ENCODE peak calls at places on chromosomes 13 and 19, in six cellular contexts. One of them, this sample, is unnamed.

GRCh38 chr13:66809496-66809895 is 420.6 kb downstream of the PCDH9 start:
- DNase-seq in fibroblast of lung: no peak
- DNase-seq in A549: no peak
- DNase-seq in NCI-H526 treated with DMSO at 0.1 percent for 48 hours: no peak
- DNase-seq in IMR-90: peak
- DNase-seq in DMS53: peak
- DNase-seq in this sample: no peak

GRCh38 chr19:35207391-35207871 is 21.1 kb downstream of the FAM187B start:
- DNase-seq in fibroblast of lung: no peak
- DNase-seq in A549: no peak
- DNase-seq in NCI-H526 treated with DMSO at 0.1 percent for 48 hours: no peak
- DNase-seq in IMR-90: no peak
- DNase-seq in DMS53: no peak
- DNase-seq in this sample: no peak

GRCh38 chr19:53621885-53622710 is 9.7 kb upstream of the DPRX start:
- DNase-seq in fibroblast of lung: no peak
- DNase-seq in A549: peak
- DNase-seq in NCI-H526 treated with DMSO at 0.1 percent for 48 hours: no peak
- DNase-seq in IMR-90: no peak
- DNase-seq in DMS53: no peak
- DNase-seq in this sample: peak

GRCh38 chr13:83620535-83621220 is 261.6 kb downstream of the SLITRK1 start:
- DNase-seq in fibroblast of lung: peak
- DNase-seq in A549: no peak
- DNase-seq in NCI-H526 treated with DMSO at 0.1 percent for 48 hours: no peak
- DNase-seq in IMR-90: peak
- DNase-seq in DMS53: no peak
- DNase-seq in this sample: no peak

GRCh38 chr13:92938481-92939020 is 288.1 kb upstream of the GPC6 start:
- DNase-seq in fibroblast of lung: no peak
- DNase-seq in A549: no peak
- DNase-seq in NCI-H526 treated with DMSO at 0.1 percent for 48 hours: no peak
- DNase-seq in IMR-90: no peak
- DNase-seq in DMS53: no peak
- DNase-seq in this sample: no peak

GRCh38 chr13:76600086-76600485 is 286.1 kb downstream of the KCTD12 start:
- DNase-seq in fibroblast of lung: peak
- DNase-seq in A549: no peak
- DNase-seq in NCI-H526 treated with DMSO at 0.1 percent for 48 hours: no peak
- DNase-seq in IMR-90: no peak
- DNase-seq in DMS53: peak
- DNase-seq in this sample: no peak

GRCh38 chr13:42369071-42369795 is 97.3 kb downstream of the AKAP11 start:
- DNase-seq in fibroblast of lung: no peak
- DNase-seq in A549: no peak
- DNase-seq in NCI-H526 treated with DMSO at 0.1 percent for 48 hours: no peak
- DNase-seq in IMR-90: no peak
- DNase-seq in DMS53: no peak
- DNase-seq in this sample: no peak

GRCh38 chr13:66212511-66212910 is 1017.6 kb downstream of the PCDH9 start:
- DNase-seq in fibroblast of lung: no peak
- DNase-seq in A549: no peak
- DNase-seq in NCI-H526 treated with DMSO at 0.1 percent for 48 hours: no peak
- DNase-seq in IMR-90: no peak
- DNase-seq in DMS53: no peak
- DNase-seq in this sample: no peak

GRCh38 chr19:56639217-56639616 is 3.7 kb upstream of the SMIM17 start:
- DNase-seq in fibroblast of lung: peak
- DNase-seq in A549: no peak
- DNase-seq in NCI-H526 treated with DMSO at 0.1 percent for 48 hours: no peak
- DNase-seq in IMR-90: peak
- DNase-seq in DMS53: peak
- DNase-seq in this sample: peak

GRCh38 chr13:93289047-93289446 is 62.4 kb downstream of the GPC6 start:
- DNase-seq in fibroblast of lung: no peak
- DNase-seq in A549: no peak
- DNase-seq in NCI-H526 treated with DMSO at 0.1 percent for 48 hours: no peak
- DNase-seq in IMR-90: peak
- DNase-seq in DMS53: no peak
- DNase-seq in this sample: no peak

GRCh38 chr13:51451467-51452390 is 1.1 kb downstream of the INTS6 start:
- DNase-seq in fibroblast of lung: peak
- DNase-seq in A549: peak
- DNase-seq in NCI-H526 treated with DMSO at 0.1 percent for 48 hours: peak
- DNase-seq in IMR-90: peak
- DNase-seq in DMS53: peak
- DNase-seq in this sample: peak

GRCh38 chr19:13099073-13099999 is 3.3 kb downstream of the LYL1 start:
- DNase-seq in fibroblast of lung: no peak
- DNase-seq in A549: no peak
- DNase-seq in NCI-H526 treated with DMSO at 0.1 percent for 48 hours: peak
- DNase-seq in IMR-90: no peak
- DNase-seq in DMS53: peak
- DNase-seq in this sample: peak

GRCh38 chr13:54945978-54946377 is 1917.4 kb downstream of the OLFM4 start:
- DNase-seq in fibroblast of lung: no peak
- DNase-seq in A549: no peak
- DNase-seq in NCI-H526 treated with DMSO at 0.1 percent for 48 hours: no peak
- DNase-seq in IMR-90: no peak
- DNase-seq in DMS53: no peak
- DNase-seq in this sample: no peak